ENCODE peak calls at places on chromosomes 13 and 19, in ten cellular contexts. One of them, this sample, is unnamed.

GRCh38 chr13:105033999-105034398 is 1501.5 kb downstream of the EFNB2 start:
- DNase-seq in tibial artery: no peak
- DNase-seq in ascending aorta: no peak
- DNase-seq in AG04450: no peak
- DNase-seq in BJ: no peak
- DNase-seq in astrocyte: no peak
- DNase-seq in stomach: no peak
- DNase-seq in left lung: no peak
- DNase-seq in brain microvascular endothelial cell: no peak
- DNase-seq in thoracic aorta: no peak
- DNase-seq in this sample: no peak

GRCh38 chr13:25085125-25085742 is 10.7 kb upstream of the PABPC3 start:
- DNase-seq in tibial artery: no peak
- DNase-seq in ascending aorta: no peak
- DNase-seq in AG04450: no peak
- DNase-seq in BJ: no peak
- DNase-seq in astrocyte: peak
- DNase-seq in stomach: peak
- DNase-seq in left lung: no peak
- DNase-seq in brain microvascular endothelial cell: peak
- DNase-seq in thoracic aorta: no peak
- DNase-seq in this sample: peak

GRCh38 chr19:9673912-9674668 is 810 bp downstream of the ZNF562 start:
- DNase-seq in tibial artery: no peak
- DNase-seq in ascending aorta: no peak
- DNase-seq in AG04450: no peak
- DNase-seq in BJ: no peak
- DNase-seq in astrocyte: peak
- DNase-seq in stomach: no peak
- DNase-seq in left lung: no peak
- DNase-seq in brain microvascular endothelial cell: no peak
- DNase-seq in thoracic aorta: no peak
- DNase-seq in this sample: peak

GRCh38 chr13:42148538-42148937 is 100.1 kb downstream of the DGKH start:
- DNase-seq in tibial artery: no peak
- DNase-seq in ascending aorta: no peak
- DNase-seq in AG04450: no peak
- DNase-seq in BJ: no peak
- DNase-seq in astrocyte: no peak
- DNase-seq in stomach: no peak
- DNase-seq in left lung: no peak
- DNase-seq in brain microvascular endothelial cell: no peak
- DNase-seq in thoracic aorta: no peak
- DNase-seq in this sample: no peak

GRCh38 chr19:44814132-44814470 is 5.2 kb downstream of the BCAM start:
- DNase-seq in tibial artery: no peak
- DNase-seq in ascending aorta: no peak
- DNase-seq in AG04450: no peak
- DNase-seq in BJ: no peak
- DNase-seq in astrocyte: no peak
- DNase-seq in stomach: no peak
- DNase-seq in left lung: no peak
- DNase-seq in brain microvascular endothelial cell: no peak
- DNase-seq in thoracic aorta: no peak
- DNase-seq in this sample: no peak

GRCh38 chr19:1264801-1265610 is 4.1 kb upstream of the CIRBP start:
- DNase-seq in tibial artery: peak
- DNase-seq in ascending aorta: no peak
- DNase-seq in AG04450: no peak
- DNase-seq in BJ: no peak
- DNase-seq in astrocyte: peak
- DNase-seq in stomach: peak
- DNase-seq in left lung: no peak
- DNase-seq in brain microvascular endothelial cell: peak
- DNase-seq in thoracic aorta: no peak
- DNase-seq in this sample: peak

GRCh38 chr19:57803594-57804325 is 11.0 kb downstream of the ZNF552 start:
- DNase-seq in tibial artery: no peak
- DNase-seq in ascending aorta: no peak
- DNase-seq in AG04450: peak
- DNase-seq in BJ: peak
- DNase-seq in astrocyte: peak
- DNase-seq in stomach: peak
- DNase-seq in left lung: peak
- DNase-seq in brain microvascular endothelial cell: peak
- DNase-seq in thoracic aorta: no peak
- DNase-seq in this sample: peak

GRCh38 chr13:44648392-44649117 is 72.4 kb upstream of the TSC22D1 start:
- DNase-seq in tibial artery: no peak
- DNase-seq in ascending aorta: no peak
- DNase-seq in AG04450: no peak
- DNase-seq in BJ: no peak
- DNase-seq in astrocyte: no peak
- DNase-seq in stomach: no peak
- DNase-seq in left lung: no peak
- DNase-seq in brain microvascular endothelial cell: no peak
- DNase-seq in thoracic aorta: no peak
- DNase-seq in this sample: peak

GRCh38 chr19:19627716-19628498 is at the start of gene LPAR2:
- DNase-seq in tibial artery: no peak
- DNase-seq in ascending aorta: no peak
- DNase-seq in AG04450: no peak
- DNase-seq in BJ: no peak
- DNase-seq in astrocyte: no peak
- DNase-seq in stomach: peak
- DNase-seq in left lung: peak
- DNase-seq in brain microvascular endothelial cell: no peak
- DNase-seq in thoracic aorta: no peak
- DNase-seq in this sample: no peak

GRCh38 chr13:66424417-66424816 is 805.7 kb downstream of the PCDH9 start:
- DNase-seq in tibial artery: no peak
- DNase-seq in ascending aorta: no peak
- DNase-seq in AG04450: peak
- DNase-seq in BJ: peak
- DNase-seq in astrocyte: peak
- DNase-seq in stomach: no peak
- DNase-seq in left lung: no peak
- DNase-seq in brain microvascular endothelial cell: no peak
- DNase-seq in thoracic aorta: no peak
- DNase-seq in this sample: peak

GRCh38 chr19:55353803-55354697 is 469 bp downstream of the COX6B2 start:
- DNase-seq in tibial artery: peak
- DNase-seq in ascending aorta: no peak
- DNase-seq in AG04450: no peak
- DNase-seq in BJ: no peak
- DNase-seq in astrocyte: no peak
- DNase-seq in stomach: peak
- DNase-seq in left lung: peak
- DNase-seq in brain microvascular endothelial cell: peak
- DNase-seq in thoracic aorta: no peak
- DNase-seq in this sample: peak

GRCh38 chr19:1943661-1944087 is 2.7 kb downstream of the CSNK1G2 start:
- DNase-seq in tibial artery: no peak
- DNase-seq in ascending aorta: no peak
- DNase-seq in AG04450: no peak
- DNase-seq in BJ: no peak
- DNase-seq in astrocyte: no peak
- DNase-seq in stomach: no peak
- DNase-seq in left lung: no peak
- DNase-seq in brain microvascular endothelial cell: no peak
- DNase-seq in thoracic aorta: no peak
- DNase-seq in this sample: no peak

GRCh38 chr19:48496959-48497727 is 14.5 kb downstream of the LMTK3 start:
- DNase-seq in tibial artery: no peak
- DNase-seq in ascending aorta: no peak
- DNase-seq in AG04450: no peak
- DNase-seq in BJ: no peak
- DNase-seq in astrocyte: no peak
- DNase-seq in stomach: no peak
- DNase-seq in left lung: no peak
- DNase-seq in brain microvascular endothelial cell: no peak
- DNase-seq in thoracic aorta: no peak
- DNase-seq in this sample: no peak

GRCh38 chr13:32314968-32315254 is 252 bp downstream of the ZAR1L start:
- DNase-seq in tibial artery: peak
- DNase-seq in ascending aorta: no peak
- DNase-seq in AG04450: no peak
- DNase-seq in BJ: no peak
- DNase-seq in astrocyte: peak
- DNase-seq in stomach: peak
- DNase-seq in left lung: no peak
- DNase-seq in brain microvascular endothelial cell: peak
- DNase-seq in thoracic aorta: no peak
- DNase-seq in this sample: peak

GRCh38 chr19:6362024-6362344 is 653 bp downstream of the CLPP start:
- DNase-seq in tibial artery: no peak
- DNase-seq in ascending aorta: no peak
- DNase-seq in AG04450: no peak
- DNase-seq in BJ: no peak
- DNase-seq in astrocyte: no peak
- DNase-seq in stomach: peak
- DNase-seq in left lung: no peak
- DNase-seq in brain microvascular endothelial cell: no peak
- DNase-seq in thoracic aorta: no peak
- DNase-seq in this sample: no peak

GRCh38 chr13:111874981-111875380 is 192.0 kb upstream of the SOX1 start:
- DNase-seq in tibial artery: no peak
- DNase-seq in ascending aorta: no peak
- DNase-seq in AG04450: no peak
- DNase-seq in BJ: no peak
- DNase-seq in astrocyte: no peak
- DNase-seq in stomach: no peak
- DNase-seq in left lung: no peak
- DNase-seq in brain microvascular endothelial cell: no peak
- DNase-seq in thoracic aorta: no peak
- DNase-seq in this sample: no peak

GRCh38 chr19:18287836-18288772 is 6.7 kb upstream of the JUND start:
- DNase-seq in tibial artery: no peak
- DNase-seq in ascending aorta: no peak
- DNase-seq in AG04450: no peak
- DNase-seq in BJ: no peak
- DNase-seq in astrocyte: no peak
- DNase-seq in stomach: no peak
- DNase-seq in left lung: no peak
- DNase-seq in brain microvascular endothelial cell: no peak
- DNase-seq in thoracic aorta: no peak
- DNase-seq in this sample: no peak
- H3K4me3 ChIP-seq in tibial artery: no peak
- H3K4me3 ChIP-seq in ascending aorta: no peak
- H3K4me3 ChIP-seq in AG04450: no peak
- H3K4me3 ChIP-seq in BJ: no peak
- H3K4me3 ChIP-seq in astrocyte: no peak
- H3K4me3 ChIP-seq in stomach: no peak
- H3K4me3 ChIP-seq in left lung: no peak
- H3K4me3 ChIP-seq in brain microvascular endothelial cell: no peak
- H3K4me3 ChIP-seq in thoracic aorta: no peak
- H3K4me3 ChIP-seq in this sample: no peak

GRCh38 chr19:33472696-33473624 is 48.6 kb downstream of the PEPD start:
- DNase-seq in tibial artery: no peak
- DNase-seq in ascending aorta: no peak
- DNase-seq in AG04450: peak
- DNase-seq in BJ: peak
- DNase-seq in astrocyte: peak
- DNase-seq in stomach: no peak
- DNase-seq in left lung: no peak
- DNase-seq in brain microvascular endothelial cell: peak
- DNase-seq in thoracic aorta: no peak
- DNase-seq in this sample: peak
- TF ChIP-seq CTCF in tibial artery: no peak
- TF ChIP-seq CTCF in ascending aorta: no peak
- TF ChIP-seq CTCF in AG04450: no peak
- TF ChIP-seq CTCF in BJ: peak
- TF ChIP-seq CTCF in astrocyte: no peak
- TF ChIP-seq CTCF in stomach: no peak
- TF ChIP-seq CTCF in left lung: no peak
- TF ChIP-seq CTCF in brain microvascular endothelial cell: peak
- TF ChIP-seq CTCF in thoracic aorta: no peak
- TF ChIP-seq CTCF in this sample: no peak

GRCh38 chr19:14383898-14384669 is 2.8 kb downstream of the ADGRE5 start:
- DNase-seq in tibial artery: peak
- DNase-seq in ascending aorta: no peak
- DNase-seq in AG04450: no peak
- DNase-seq in BJ: no peak
- DNase-seq in astrocyte: peak
- DNase-seq in stomach: no peak
- DNase-seq in left lung: peak
- DNase-seq in brain microvascular endothelial cell: peak
- DNase-seq in thoracic aorta: no peak
- DNase-seq in this sample: no peak
- H3K4me3 ChIP-seq in tibial artery: peak
- H3K4me3 ChIP-seq in ascending aorta: peak
- H3K4me3 ChIP-seq in AG04450: peak
- H3K4me3 ChIP-seq in BJ: peak
- H3K4me3 ChIP-seq in astrocyte: no peak
- H3K4me3 ChIP-seq in stomach: peak
- H3K4me3 ChIP-seq in left lung: peak
- H3K4me3 ChIP-seq in brain microvascular endothelial cell: no peak
- H3K4me3 ChIP-seq in thoracic aorta: peak
- H3K4me3 ChIP-seq in this sample: peak

DNA sequence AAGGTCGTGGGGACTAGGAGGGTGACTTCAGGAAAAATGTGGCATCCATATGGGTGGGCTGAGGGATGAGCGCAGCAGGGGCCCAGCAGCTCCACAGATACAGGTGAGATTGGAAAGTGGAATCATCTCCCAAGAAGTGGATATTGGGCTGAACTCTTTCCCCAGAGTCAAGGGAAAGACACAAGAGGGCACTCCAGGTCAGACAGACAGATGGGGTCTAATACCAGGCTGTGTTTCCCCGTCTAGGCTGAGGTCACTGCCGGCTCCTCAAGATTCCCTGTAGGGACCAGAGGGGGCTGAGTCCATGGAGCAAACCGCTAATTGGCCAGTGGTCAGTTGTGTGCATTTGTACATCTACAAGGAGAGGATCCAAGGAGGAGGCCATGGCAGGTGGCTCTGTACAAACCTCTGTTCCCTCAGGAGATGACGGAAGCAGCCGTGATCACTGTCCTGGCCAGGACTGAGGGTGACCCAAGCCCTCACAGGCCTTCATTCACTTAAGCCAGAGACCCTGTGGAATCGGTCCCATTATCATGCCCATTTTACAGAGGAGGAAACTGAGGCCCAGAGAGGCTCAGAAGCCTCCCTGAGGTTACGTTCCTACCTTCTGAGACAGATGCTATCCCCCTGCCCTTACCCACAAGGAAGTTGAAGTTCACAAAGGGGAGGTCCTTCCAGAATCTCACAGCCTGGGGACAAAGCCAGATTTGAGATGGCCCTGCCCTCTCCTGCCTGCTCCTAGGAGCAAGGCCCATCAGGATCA is 14.9 kb upstream of the IGLON5 start:
- DNase-seq in tibial artery: no peak
- DNase-seq in ascending aorta: no peak
- DNase-seq in AG04450: no peak
- DNase-seq in BJ: no peak
- DNase-seq in astrocyte: no peak
- DNase-seq in stomach: no peak
- DNase-seq in left lung: no peak
- DNase-seq in brain microvascular endothelial cell: no peak
- DNase-seq in thoracic aorta: no peak
- DNase-seq in this sample: no peak
- TF ChIP-seq CTCF in tibial artery: no peak
- TF ChIP-seq CTCF in ascending aorta: no peak
- TF ChIP-seq CTCF in AG04450: no peak
- TF ChIP-seq CTCF in BJ: no peak
- TF ChIP-seq CTCF in astrocyte: no peak
- TF ChIP-seq CTCF in stomach: no peak
- TF ChIP-seq CTCF in left lung: no peak
- TF ChIP-seq CTCF in brain microvascular endothelial cell: no peak
- TF ChIP-seq CTCF in thoracic aorta: no peak
- TF ChIP-seq CTCF in this sample: no peak